ENCODE peak calls at places on chromosomes 1 and 21, in ten cellular contexts. Z, X, O, S, M, A, E, P, G and C are unnamed samples.

GRCh38 chr1:210949039-210949438 is 184.9 kb downstream of the KCNH1 start:
- DNase-seq in Z (no peak), X (no peak), O (no peak), S (no peak), M (no peak), A (no peak), E (no peak), P (no peak), G (no peak), C (no peak)

GRCh38 chr1:221708987-221709386 is 32.9 kb downstream of the DUSP10 start:
- DNase-seq in Z (no peak), X (peak; percentile 63), O (peak; percentile 44), S (peak; percentile 55), M (peak; percentile 86), A (no peak), E (peak; percentile 41), P (no peak), G (no peak), C (peak; percentile 31)

GRCh38 chr1:206836111-206836510 is 29.3 kb upstream of the IL20 start:
- DNase-seq in Z (no peak), X (no peak), O (no peak), S (no peak), M (no peak), A (no peak), E (no peak), P (no peak), G (no peak), C (no peak)

GRCh38 chr1:54159733-54160316 is 7.0 kb upstream of the CDCP2 start:
- DNase-seq in Z (peak; percentile 31), X (no peak), O (no peak), S (no peak), M (no peak), A (no peak), E (no peak), P (no peak), G (no peak), C (no peak)

GRCh38 chr21:45427331-45428271 is 22.6 kb downstream of the COL18A1 start:
- DNase-seq in Z (no peak), X (peak; percentile 92), O (peak; percentile 66), S (no peak), M (peak; percentile 98), A (peak; percentile 100), E (peak; percentile 61), P (peak; percentile 90), G (peak; percentile 79), C (no peak)

GRCh38 chr1:170225735-170226524 is 80.2 kb downstream of the NTMT2 start:
- DNase-seq in Z (no peak), X (no peak), O (no peak), S (no peak), M (no peak), A (no peak), E (no peak), P (no peak), G (no peak), C (no peak)

GRCh38 chr1:67372136-67372535 is 58.1 kb downstream of the SERBP1 start:
- DNase-seq in Z (no peak), X (peak; percentile 65), O (no peak), S (no peak), M (peak; percentile 11), A (no peak), E (peak; percentile 97), P (no peak), G (no peak), C (no peak)

GRCh38 chr1:206484901-206485300 is 14.6 kb downstream of the IKBKE start:
- DNase-seq in Z (peak; percentile 41), X (no peak), O (no peak), S (no peak), M (no peak), A (no peak), E (no peak), P (no peak), G (no peak), C (no peak)

GRCh38 chr21:26595971-26596370 is 22.9 kb upstream of the CYYR1 start:
- DNase-seq in Z (no peak), X (no peak), O (no peak), S (no peak), M (no peak), A (no peak), E (no peak), P (no peak), G (no peak), C (no peak)

GRCh38 chr1:86753700-86754099 is 49.3 kb downstream of the SH3GLB1 start:
- DNase-seq in Z (no peak), X (no peak), O (no peak), S (no peak), M (peak; percentile 53), A (no peak), E (no peak), P (no peak), G (no peak), C (no peak)

GRCh38 chr1:30919025-30919881 is 10.7 kb upstream of the SDC3 start:
- DNase-seq in Z (no peak), X (peak; percentile 83), O (peak; percentile 36), S (no peak), M (peak; percentile 71), A (no peak), E (peak; percentile 61), P (no peak), G (no peak), C (no peak)

GRCh38 chr1:46643368-46643775 is 24.8 kb downstream of the ATPAF1 start:
- DNase-seq in Z (no peak), X (peak; percentile 94), O (peak; percentile 49), S (no peak), M (peak; percentile 85), A (peak; percentile 52), E (no peak), P (no peak), G (no peak), C (no peak)

GRCh38 chr1:162829268-162829667 is 31.7 kb downstream of the CCDC190 start:
- DNase-seq in Z (no peak), X (no peak), O (no peak), S (no peak), M (no peak), A (no peak), E (no peak), P (no peak), G (no peak), C (no peak)

GRCh38 chr21:31580866-31581276 is 78.6 kb upstream of the SOD1 start:
- DNase-seq in Z (no peak), X (peak; percentile 72), O (peak; percentile 68), S (peak; percentile 66), M (peak; percentile 63), A (peak; percentile 59), E (peak; percentile 93), P (peak; percentile 73), G (peak; percentile 76), C (peak; percentile 68)